ENCODE peak calls at places on chromosomes 12 and 14, in ten cellular contexts. One of them, this sample, is unnamed.

GRCh38 chr14:29735459-29735858 is 192.2 kb downstream of the PRKD1 start:
- DNase-seq in astrocyte of the spinal cord: no peak
- DNase-seq in heart left ventricle: no peak
- DNase-seq in esophagus squamous epithelium: no peak
- DNase-seq in fibroblast of mammary gland: peak
- DNase-seq in AG10803: no peak
- DNase-seq in body of pancreas: no peak
- DNase-seq in CD14-positive monocyte: no peak
- DNase-seq in stomach: no peak
- DNase-seq in AG04449: no peak
- DNase-seq in this sample: no peak

GRCh38 chr14:71555654-71556559 is 376.3 kb upstream of the RGS6 start:
- DNase-seq in astrocyte of the spinal cord: no peak
- DNase-seq in heart left ventricle: no peak
- DNase-seq in esophagus squamous epithelium: no peak
- DNase-seq in fibroblast of mammary gland: peak
- DNase-seq in AG10803: peak
- DNase-seq in body of pancreas: no peak
- DNase-seq in CD14-positive monocyte: peak
- DNase-seq in stomach: no peak
- DNase-seq in AG04449: no peak
- DNase-seq in this sample: no peak

GRCh38 chr12:107967170-107967569 is 161.9 kb upstream of the WSCD2 start:
- DNase-seq in astrocyte of the spinal cord: no peak
- DNase-seq in heart left ventricle: no peak
- DNase-seq in esophagus squamous epithelium: no peak
- DNase-seq in fibroblast of mammary gland: peak
- DNase-seq in AG10803: no peak
- DNase-seq in body of pancreas: no peak
- DNase-seq in CD14-positive monocyte: no peak
- DNase-seq in stomach: no peak
- DNase-seq in AG04449: no peak
- DNase-seq in this sample: no peak

GRCh38 chr12:106790020-106790419 is 15.5 kb downstream of the RIC8B start:
- DNase-seq in astrocyte of the spinal cord: no peak
- DNase-seq in heart left ventricle: no peak
- DNase-seq in esophagus squamous epithelium: no peak
- DNase-seq in fibroblast of mammary gland: no peak
- DNase-seq in AG10803: no peak
- DNase-seq in body of pancreas: no peak
- DNase-seq in CD14-positive monocyte: no peak
- DNase-seq in stomach: no peak
- DNase-seq in AG04449: no peak
- DNase-seq in this sample: no peak

GRCh38 chr14:74400328-74400727 is 25.7 kb downstream of the SYNDIG1L start:
- DNase-seq in astrocyte of the spinal cord: no peak
- DNase-seq in heart left ventricle: no peak
- DNase-seq in esophagus squamous epithelium: no peak
- DNase-seq in fibroblast of mammary gland: no peak
- DNase-seq in AG10803: no peak
- DNase-seq in body of pancreas: no peak
- DNase-seq in CD14-positive monocyte: no peak
- DNase-seq in stomach: no peak
- DNase-seq in AG04449: no peak
- DNase-seq in this sample: no peak

GRCh38 chr14:49982522-49982951 is 89.7 kb downstream of the ARF6 start:
- DNase-seq in astrocyte of the spinal cord: peak
- DNase-seq in heart left ventricle: no peak
- DNase-seq in esophagus squamous epithelium: no peak
- DNase-seq in fibroblast of mammary gland: peak
- DNase-seq in AG10803: peak
- DNase-seq in body of pancreas: no peak
- DNase-seq in CD14-positive monocyte: no peak
- DNase-seq in stomach: no peak
- DNase-seq in AG04449: peak
- DNase-seq in this sample: no peak

GRCh38 chr12:643478-644292 is 19.6 kb downstream of the NINJ2 start:
- DNase-seq in astrocyte of the spinal cord: no peak
- DNase-seq in heart left ventricle: peak
- DNase-seq in esophagus squamous epithelium: no peak
- DNase-seq in fibroblast of mammary gland: peak
- DNase-seq in AG10803: peak
- DNase-seq in body of pancreas: peak
- DNase-seq in CD14-positive monocyte: no peak
- DNase-seq in stomach: peak
- DNase-seq in AG04449: no peak
- DNase-seq in this sample: no peak

GRCh38 chr14:23138173-23138535 is 19.1 kb upstream of the CEBPE start:
- DNase-seq in astrocyte of the spinal cord: no peak
- DNase-seq in heart left ventricle: no peak
- DNase-seq in esophagus squamous epithelium: no peak
- DNase-seq in fibroblast of mammary gland: peak
- DNase-seq in AG10803: no peak
- DNase-seq in body of pancreas: no peak
- DNase-seq in CD14-positive monocyte: no peak
- DNase-seq in stomach: no peak
- DNase-seq in AG04449: no peak
- DNase-seq in this sample: no peak

DNA sequence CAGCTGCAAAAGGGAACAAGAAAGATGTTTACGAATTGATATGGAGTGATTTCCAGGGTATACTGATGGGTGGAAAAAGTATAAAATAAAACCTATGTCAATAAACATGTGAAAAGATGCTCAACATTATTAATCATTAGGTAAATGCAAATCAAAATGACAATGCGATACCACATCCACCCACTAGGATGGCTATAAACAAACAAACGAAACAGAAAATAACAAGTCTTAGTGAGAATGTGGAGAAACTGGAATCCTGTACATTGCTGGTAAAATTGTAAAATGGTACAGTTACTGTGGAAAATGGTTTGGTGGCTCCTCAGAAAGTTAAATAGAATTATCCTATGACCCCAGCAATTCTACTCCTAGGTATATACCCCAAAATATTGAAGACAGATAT is 9.5 kb upstream of the BEST3 start:
- DNase-seq in astrocyte of the spinal cord: no peak
- DNase-seq in heart left ventricle: no peak
- DNase-seq in esophagus squamous epithelium: no peak
- DNase-seq in fibroblast of mammary gland: no peak
- DNase-seq in AG10803: no peak
- DNase-seq in body of pancreas: no peak
- DNase-seq in CD14-positive monocyte: no peak
- DNase-seq in stomach: no peak
- DNase-seq in AG04449: no peak
- DNase-seq in this sample: no peak
- TF ChIP-seq CTCF in astrocyte of the spinal cord: no peak
- TF ChIP-seq CTCF in heart left ventricle: no peak
- TF ChIP-seq CTCF in esophagus squamous epithelium: no peak
- TF ChIP-seq CTCF in fibroblast of mammary gland: peak
- TF ChIP-seq CTCF in AG10803: no peak
- TF ChIP-seq CTCF in body of pancreas: no peak
- TF ChIP-seq CTCF in CD14-positive monocyte: no peak
- TF ChIP-seq CTCF in stomach: no peak
- TF ChIP-seq CTCF in AG04449: no peak
- TF ChIP-seq CTCF in this sample: peak

GRCh38 chr12:26018926-26019325 is 60.4 kb downstream of the RASSF8 start:
- DNase-seq in astrocyte of the spinal cord: no peak
- DNase-seq in heart left ventricle: no peak
- DNase-seq in esophagus squamous epithelium: no peak
- DNase-seq in fibroblast of mammary gland: peak
- DNase-seq in AG10803: peak
- DNase-seq in body of pancreas: no peak
- DNase-seq in CD14-positive monocyte: no peak
- DNase-seq in stomach: no peak
- DNase-seq in AG04449: no peak
- DNase-seq in this sample: no peak

GRCh38 chr12:26021534-26021933 is 63.1 kb downstream of the RASSF8 start:
- DNase-seq in astrocyte of the spinal cord: no peak
- DNase-seq in heart left ventricle: no peak
- DNase-seq in esophagus squamous epithelium: no peak
- DNase-seq in fibroblast of mammary gland: no peak
- DNase-seq in AG10803: no peak
- DNase-seq in body of pancreas: no peak
- DNase-seq in CD14-positive monocyte: no peak
- DNase-seq in stomach: no peak
- DNase-seq in AG04449: no peak
- DNase-seq in this sample: no peak

GRCh38 chr12:26022043-26022442 is 63.6 kb downstream of the RASSF8 start:
- DNase-seq in astrocyte of the spinal cord: no peak
- DNase-seq in heart left ventricle: no peak
- DNase-seq in esophagus squamous epithelium: no peak
- DNase-seq in fibroblast of mammary gland: no peak
- DNase-seq in AG10803: no peak
- DNase-seq in body of pancreas: no peak
- DNase-seq in CD14-positive monocyte: no peak
- DNase-seq in stomach: no peak
- DNase-seq in AG04449: no peak
- DNase-seq in this sample: no peak

GRCh38 chr12:26014085-26014484 is 55.6 kb downstream of the RASSF8 start:
- DNase-seq in astrocyte of the spinal cord: no peak
- DNase-seq in heart left ventricle: no peak
- DNase-seq in esophagus squamous epithelium: no peak
- DNase-seq in fibroblast of mammary gland: no peak
- DNase-seq in AG10803: no peak
- DNase-seq in body of pancreas: no peak
- DNase-seq in CD14-positive monocyte: no peak
- DNase-seq in stomach: no peak
- DNase-seq in AG04449: no peak
- DNase-seq in this sample: no peak

DNA sequence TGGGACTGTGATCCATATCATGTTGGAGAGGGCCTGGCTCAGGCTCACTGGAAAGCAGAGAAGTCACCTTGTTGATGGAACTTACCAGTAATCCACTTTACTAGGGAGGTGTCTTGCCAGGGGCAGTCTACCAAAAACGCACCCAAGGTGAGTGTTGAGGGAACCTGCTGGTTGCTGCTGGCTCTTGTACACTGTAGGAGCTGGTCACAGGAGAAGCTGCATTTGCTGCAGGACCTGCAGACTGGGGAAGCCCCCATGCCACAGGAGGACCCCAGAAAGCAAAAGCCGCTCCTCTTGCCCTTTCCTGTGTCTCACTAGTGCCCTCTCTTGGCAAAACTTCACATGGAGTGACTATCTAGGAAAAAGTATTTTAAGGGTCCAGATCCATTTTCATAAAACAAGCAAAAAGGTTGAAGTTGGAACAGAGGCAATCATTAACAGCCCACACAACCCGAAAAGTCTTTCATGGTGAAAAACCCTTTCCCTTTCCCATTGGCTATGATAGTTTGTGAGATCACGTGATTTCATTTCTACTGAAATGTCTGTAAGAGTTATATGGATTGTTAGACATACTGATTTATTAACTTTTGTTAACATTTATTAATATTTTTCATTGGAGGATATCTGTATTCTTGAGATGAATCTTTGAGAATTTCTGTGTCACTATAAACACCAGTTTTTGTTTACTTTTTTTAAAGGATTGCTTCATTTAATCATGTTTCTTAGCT is 59.2 kb downstream of the RASSF8 start:
- DNase-seq in astrocyte of the spinal cord: no peak
- DNase-seq in heart left ventricle: no peak
- DNase-seq in esophagus squamous epithelium: no peak
- DNase-seq in fibroblast of mammary gland: peak
- DNase-seq in AG10803: no peak
- DNase-seq in body of pancreas: peak
- DNase-seq in CD14-positive monocyte: no peak
- DNase-seq in stomach: no peak
- DNase-seq in AG04449: no peak
- DNase-seq in this sample: no peak
- TF ChIP-seq CTCF in astrocyte of the spinal cord: peak
- TF ChIP-seq CTCF in heart left ventricle: peak
- TF ChIP-seq CTCF in esophagus squamous epithelium: peak
- TF ChIP-seq CTCF in fibroblast of mammary gland: peak
- TF ChIP-seq CTCF in AG10803: peak
- TF ChIP-seq CTCF in body of pancreas: peak
- TF ChIP-seq CTCF in CD14-positive monocyte: peak
- TF ChIP-seq CTCF in stomach: peak
- TF ChIP-seq CTCF in AG04449: peak
- TF ChIP-seq CTCF in this sample: no peak

DNA sequence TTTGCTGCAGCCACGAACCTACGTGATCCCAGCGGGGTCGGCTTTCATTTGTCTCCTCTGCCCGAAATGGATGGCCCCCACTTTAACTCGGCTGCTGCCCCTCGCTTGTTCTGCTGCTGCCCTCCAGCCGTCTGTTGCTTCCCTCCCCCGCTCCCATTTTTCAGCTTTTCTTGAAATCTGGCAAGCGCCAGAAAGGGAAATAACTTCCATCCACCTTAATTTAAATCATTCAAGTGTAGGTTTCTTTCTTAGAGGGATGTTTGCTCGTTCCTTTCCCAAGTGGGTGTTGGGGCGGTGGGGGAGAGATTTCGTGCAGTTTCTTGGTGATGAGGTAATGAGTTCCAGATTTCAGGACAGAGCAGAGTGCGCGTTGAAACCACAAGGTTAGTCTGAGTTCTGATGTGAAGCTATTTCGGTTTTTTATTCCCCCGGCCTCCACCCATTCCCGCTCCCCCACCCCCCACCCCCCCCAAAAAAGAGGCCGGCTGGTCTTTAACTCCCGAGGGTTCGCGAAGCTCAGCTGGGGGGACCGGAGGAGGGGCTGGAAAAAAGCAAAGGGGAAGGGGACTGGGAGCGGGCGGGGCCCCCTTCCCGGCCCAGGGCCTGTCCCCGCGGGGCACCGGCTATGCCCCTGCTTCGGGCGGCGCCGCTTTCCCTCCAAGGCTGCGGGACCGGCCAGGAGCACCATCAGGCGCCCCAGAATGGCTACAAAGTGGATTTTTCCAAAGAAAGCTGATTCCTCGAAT is 2.2 kb upstream of the ZFP36L1 start:
- DNase-seq in astrocyte of the spinal cord: peak
- DNase-seq in heart left ventricle: no peak
- DNase-seq in esophagus squamous epithelium: no peak
- DNase-seq in fibroblast of mammary gland: peak
- DNase-seq in AG10803: peak
- DNase-seq in body of pancreas: peak
- DNase-seq in CD14-positive monocyte: no peak
- DNase-seq in stomach: peak
- DNase-seq in AG04449: peak
- DNase-seq in this sample: peak
- TF ChIP-seq CTCF in astrocyte of the spinal cord: no peak
- TF ChIP-seq CTCF in heart left ventricle: no peak
- TF ChIP-seq CTCF in esophagus squamous epithelium: no peak
- TF ChIP-seq CTCF in fibroblast of mammary gland: no peak
- TF ChIP-seq CTCF in AG10803: no peak
- TF ChIP-seq CTCF in body of pancreas: no peak
- TF ChIP-seq CTCF in CD14-positive monocyte: no peak
- TF ChIP-seq CTCF in stomach: no peak
- TF ChIP-seq CTCF in AG04449: no peak
- TF ChIP-seq CTCF in this sample: no peak

GRCh38 chr12:90954428-90954827 is 548 bp downstream of the CCER1 start:
- DNase-seq in astrocyte of the spinal cord: no peak
- DNase-seq in heart left ventricle: no peak
- DNase-seq in esophagus squamous epithelium: no peak
- DNase-seq in fibroblast of mammary gland: no peak
- DNase-seq in AG10803: no peak
- DNase-seq in body of pancreas: no peak
- DNase-seq in CD14-positive monocyte: no peak
- DNase-seq in stomach: no peak
- DNase-seq in AG04449: no peak
- DNase-seq in this sample: no peak

GRCh38 chr12:90951418-90952110 is 3.4 kb downstream of the CCER1 start:
- DNase-seq in astrocyte of the spinal cord: no peak
- DNase-seq in heart left ventricle: no peak
- DNase-seq in esophagus squamous epithelium: no peak
- DNase-seq in fibroblast of mammary gland: no peak
- DNase-seq in AG10803: no peak
- DNase-seq in body of pancreas: no peak
- DNase-seq in CD14-positive monocyte: no peak
- DNase-seq in stomach: no peak
- DNase-seq in AG04449: no peak
- DNase-seq in this sample: no peak

GRCh38 chr12:90954921-90955320 is at the start of gene CCER1:
- DNase-seq in astrocyte of the spinal cord: no peak
- DNase-seq in heart left ventricle: no peak
- DNase-seq in esophagus squamous epithelium: no peak
- DNase-seq in fibroblast of mammary gland: no peak
- DNase-seq in AG10803: no peak
- DNase-seq in body of pancreas: no peak
- DNase-seq in CD14-positive monocyte: no peak
- DNase-seq in stomach: no peak
- DNase-seq in AG04449: no peak
- DNase-seq in this sample: no peak

GRCh38 chr12:90958995-90959394 is 4.0 kb upstream of the CCER1 start:
- DNase-seq in astrocyte of the spinal cord: no peak
- DNase-seq in heart left ventricle: no peak
- DNase-seq in esophagus squamous epithelium: no peak
- DNase-seq in fibroblast of mammary gland: peak
- DNase-seq in AG10803: peak
- DNase-seq in body of pancreas: no peak
- DNase-seq in CD14-positive monocyte: no peak
- DNase-seq in stomach: no peak
- DNase-seq in AG04449: no peak
- DNase-seq in this sample: no peak

DNA sequence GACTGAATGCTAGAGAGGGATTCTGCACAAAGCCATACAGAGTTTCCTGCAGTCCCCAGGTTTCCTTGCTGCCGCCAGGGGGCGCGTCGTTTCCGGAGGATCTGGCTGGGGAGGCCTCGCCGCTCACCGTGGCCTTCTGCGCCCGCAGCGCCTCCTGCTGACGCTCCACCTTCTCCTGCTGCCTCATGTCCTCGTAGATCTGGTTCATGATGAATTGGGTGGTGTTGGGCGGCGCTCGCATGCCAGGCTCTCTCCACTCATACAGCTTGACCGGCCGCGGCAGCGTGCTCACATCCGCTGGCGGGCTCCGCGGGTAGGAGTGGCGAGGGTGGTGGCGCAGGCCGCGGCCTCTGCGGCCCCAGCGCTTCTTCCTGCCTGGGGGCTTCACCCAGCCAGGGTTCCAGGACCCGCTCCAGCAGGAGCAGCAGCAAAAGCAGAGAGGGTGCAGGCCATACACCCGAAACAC is 987 bp downstream of the CCER1 start:
- DNase-seq in astrocyte of the spinal cord: no peak
- DNase-seq in heart left ventricle: no peak
- DNase-seq in esophagus squamous epithelium: no peak
- DNase-seq in fibroblast of mammary gland: no peak
- DNase-seq in AG10803: no peak
- DNase-seq in body of pancreas: no peak
- DNase-seq in CD14-positive monocyte: no peak
- DNase-seq in stomach: no peak
- DNase-seq in AG04449: no peak
- DNase-seq in this sample: no peak
- TF ChIP-seq CTCF in astrocyte of the spinal cord: peak
- TF ChIP-seq CTCF in heart left ventricle: no peak
- TF ChIP-seq CTCF in esophagus squamous epithelium: no peak
- TF ChIP-seq CTCF in fibroblast of mammary gland: peak
- TF ChIP-seq CTCF in AG10803: peak
- TF ChIP-seq CTCF in body of pancreas: peak
- TF ChIP-seq CTCF in CD14-positive monocyte: peak
- TF ChIP-seq CTCF in stomach: no peak
- TF ChIP-seq CTCF in AG04449: no peak
- TF ChIP-seq CTCF in this sample: peak